ENCODE peak calls at places on chromosomes 1 and 21, in six cellular contexts. L, N, D, V, J and C are unnamed samples. For H3K36me3, the result is how much of the 10 kb centered on the place peaks cover.

GRCh38 chr1:232111616-232112015 is 485.0 kb downstream of the DISC1 start:
- DNase-seq in V (no peak), J (no peak), D (no peak), L (no peak), N (no peak), C (no peak)

GRCh38 chr1:215766521-215766920 is 199.4 kb downstream of the KCTD3 start:
- DNase-seq in V (no peak), J (no peak), L (no peak), N (no peak), D (no peak), C (no peak)

GRCh38 chr1:20080441-20081330 is 10.7 kb downstream of the PLA2G5 start:
- DNase-seq in J (no peak), N (no peak), V (no peak), D (no peak), L (no peak), C (no peak)

GRCh38 chr1:36597514-36597913 is 114.8 kb upstream of the CSF3R start:
- DNase-seq in J (no peak), N (no peak), L (no peak), V (no peak), D (no peak), C (no peak)

GRCh38 chr1:86423873-86424272 is at the start of gene CLCA2:
- DNase-seq in N (no peak), D (peak), V (no peak), L (no peak), J (no peak), C (no peak)

GRCh38 chr21:25513810-25514209 is 93.5 kb downstream of the MRPL39 start:
- DNase-seq in D (no peak), V (no peak), L (no peak), J (no peak), N (no peak), C (no peak)

GRCh38 chr1:74703386-74704182 is 29.3 kb downstream of the CRYZ start:
- DNase-seq in L (no peak), J (no peak), N (no peak), D (no peak), V (no peak), C (no peak)

GRCh38 chr1:83999316-83999819 is 436 bp upstream of the TTLL7 start:
- DNase-seq in V (peak), N (peak), J (no peak), L (peak), D (no peak), C (no peak)

GRCh38 chr1:37410815-37411214 is 63.6 kb upstream of the ZC3H12A start:
- DNase-seq in V (no peak), J (no peak), D (peak), N (no peak), L (no peak), C (peak)

GRCh38 chr1:161096015-161096414 is 2.1 kb upstream of the KLHDC9 start:
- DNase-seq in J (no peak), N (no peak), L (no peak), V (no peak), D (no peak), C (no peak)

GRCh38 chr1:173333581-173333980 is 126.5 kb upstream of the TNFSF4 start:
- DNase-seq in D (no peak), V (no peak), L (no peak), N (no peak), J (no peak), C (no peak)

GRCh38 chr1:78540056-78540455 is 49.3 kb downstream of the PTGFR start:
- DNase-seq in L (no peak), N (no peak), V (no peak), D (no peak), J (no peak), C (no peak)

GRCh38 chr1:151846686-151847227 is 6.8 kb downstream of the THEM5 start:
- DNase-seq in N (no peak), L (no peak), J (no peak), V (no peak), D (no peak), C (no peak)

GRCh38 chr1:66384258-66384657 is 149.7 kb upstream of the SGIP1 start:
- DNase-seq in J (no peak), V (no peak), N (no peak), L (no peak), D (no peak), C (no peak)
- H3K4me3 ChIP-seq in J (no peak), V (no peak), N (no peak), L (no peak), D (no peak), C (no peak)

GRCh38 chr21:43910460-43910859 is 45.4 kb downstream of the AGPAT3 start:
- DNase-seq in D (no peak), J (no peak), V (no peak), N (no peak), L (no peak), C (peak)
- H3K36me3 ChIP-seq in D (under half), J (under half), V (under half), N (under half), L (under half), C (under half)

GRCh38 chr21:36747114-36747814 is 48.3 kb downstream of the SIM2 start:
- DNase-seq in N (no peak), J (no peak), L (no peak), V (no peak), D (no peak), C (peak)
- H3K4me3 ChIP-seq in N (peak), J (no peak), L (no peak), V (peak), D (peak), C (peak)

GRCh38 chr1:225556694-225557093 is 96.2 kb downstream of the ENAH start:
- DNase-seq in L (no peak), D (no peak), N (no peak), J (no peak), V (no peak), C (no peak)

GRCh38 chr1:225549821-225550220 is 103.1 kb downstream of the ENAH start:
- DNase-seq in N (no peak), V (no peak), D (no peak), L (no peak), J (no peak), C (no peak)

GRCh38 chr1:225555821-225556220 is 97.1 kb downstream of the ENAH start:
- DNase-seq in D (no peak), L (no peak), J (no peak), N (no peak), V (no peak), C (no peak)

GRCh38 chr1:225559902-225560301 is 93.0 kb downstream of the ENAH start:
- DNase-seq in D (no peak), J (no peak), V (no peak), N (no peak), L (no peak), C (no peak)

GRCh38 chr1:225554216-225554812 is 98.6 kb downstream of the ENAH start:
- DNase-seq in D (no peak), J (no peak), L (no peak), V (no peak), N (no peak), C (peak)
- H3K36me3 ChIP-seq in D (under half), J (under half), L (under half), V (under half), N (under half), C (under half)

GRCh38 chr1:111127923-111128643 is 11.8 kb downstream of the DRAM2 start:
- DNase-seq in V (no peak), D (no peak), N (no peak), L (no peak), J (no peak), C (no peak)

GRCh38 chr1:111131693-111132092 is 8.2 kb downstream of the DRAM2 start:
- DNase-seq in J (no peak), V (no peak), N (no peak), L (no peak), D (no peak), C (no peak)

GRCh38 chr1:111126354-111126753 is 13.5 kb downstream of the DRAM2 start:
- DNase-seq in N (no peak), V (no peak), J (no peak), L (no peak), D (no peak), C (no peak)
- H3K4me3 ChIP-seq in N (no peak), V (no peak), J (no peak), L (no peak), D (no peak), C (no peak)

DNA sequence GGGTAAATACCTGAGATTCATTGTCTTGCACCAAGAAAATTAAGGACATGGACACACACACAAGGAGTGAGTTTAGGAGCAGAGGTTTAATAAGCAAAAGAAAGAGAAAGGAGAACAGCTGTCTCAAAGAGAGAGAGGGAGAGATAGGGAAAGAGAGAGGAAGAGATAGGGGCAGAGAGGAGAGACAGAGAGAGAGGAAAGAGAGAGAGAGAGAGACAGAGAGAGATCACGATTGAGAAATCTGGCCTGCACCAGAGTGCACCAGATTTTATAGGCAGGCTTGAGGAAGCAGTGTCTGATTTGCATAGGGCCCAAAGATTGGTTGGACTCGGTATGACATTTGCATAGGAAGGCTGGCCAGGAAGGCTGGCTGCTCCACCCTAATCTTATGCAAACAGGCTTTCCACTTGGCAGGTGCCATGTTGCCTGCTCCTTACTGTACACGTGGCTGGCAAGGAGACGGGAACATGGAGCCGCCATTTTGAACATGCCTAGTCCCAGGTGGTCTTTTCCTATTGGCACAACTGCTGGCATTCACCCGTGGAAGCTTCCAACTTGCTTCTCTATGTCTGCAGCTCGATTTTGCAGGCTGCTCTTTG is 419.9 kb downstream of the ZP4 start:
- DNase-seq in J (no peak), L (no peak), D (peak), V (no peak), N (no peak), C (no peak)
- H3K36me3 ChIP-seq in J (under half), L (under half), D (under half), V (under half), N (under half), C (under half)

DNA sequence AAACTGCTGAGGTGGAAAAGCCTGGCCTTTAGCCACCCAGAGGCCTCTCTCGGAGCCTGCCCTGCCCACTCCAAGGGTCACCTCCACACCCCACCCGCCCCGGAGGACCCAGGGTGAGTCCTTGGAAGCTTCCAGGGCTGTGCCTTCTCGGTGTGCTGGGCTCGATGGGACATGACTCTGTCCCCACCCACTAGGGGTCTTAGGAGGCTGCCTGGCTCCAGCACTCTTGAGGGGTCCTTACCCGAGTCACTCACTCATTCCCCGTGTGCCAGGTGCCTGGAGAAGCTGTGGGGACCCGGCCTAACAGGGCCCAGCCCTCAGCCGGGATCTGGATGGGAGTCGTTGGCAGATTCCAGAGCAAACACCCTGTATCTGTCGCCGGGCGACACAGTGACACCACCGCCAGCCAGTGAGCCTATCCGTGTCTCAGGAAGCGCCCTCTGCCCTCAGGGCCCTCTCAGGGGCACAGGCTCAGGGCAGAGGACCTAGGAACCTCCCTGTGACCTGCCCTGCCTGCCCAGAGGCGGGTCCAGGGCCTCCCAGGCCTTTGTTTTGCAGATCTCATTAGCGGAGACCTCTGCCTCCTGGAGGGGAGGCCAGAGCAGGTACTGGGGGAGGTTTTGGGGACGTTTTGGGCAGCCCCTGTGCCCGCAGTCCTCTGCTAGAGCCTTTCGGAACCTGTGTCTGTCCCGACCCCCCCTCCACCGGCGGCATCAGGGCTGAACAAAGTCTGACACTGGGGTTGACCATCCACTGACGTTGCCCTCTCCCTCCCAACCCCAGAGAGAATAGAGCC is 3.1 kb upstream of the PRKCZ start:
- DNase-seq in N (no peak), L (peak), D (no peak), J (no peak), V (no peak), C (peak)
- H3K4me3 ChIP-seq in N (no peak), L (no peak), D (no peak), J (no peak), V (no peak), C (no peak)